ENCODE peak calls at places on chromosomes 11 and 22, in five cellular contexts. W, M, U, C and F are unnamed samples.
A peak's percentile ranks its signal among the peaks of the same experiment; 100 is the strongest.

GRCh38 chr22:47168900-47169800 is 406.7 kb downstream of the TBC1D22A start:
- DNase-seq in W (no peak), M (no peak), U (no peak), C (peak; percentile 9), F (peak; percentile 5)

GRCh38 chr22:44351685-44352377 is 39.1 kb upstream of the SHISAL1 start:
- DNase-seq in W (peak; percentile 82), M (no peak), U (peak; percentile 77), C (no peak), F (no peak)

GRCh38 chr11:77142091-77142975 is 14.3 kb downstream of the MYO7A start:
- DNase-seq in W (no peak), M (no peak), U (no peak), C (no peak), F (no peak)

GRCh38 chr11:49995559-49995958 is 13.2 kb upstream of the OR4C12 start:
- DNase-seq in W (peak; percentile 16), M (no peak), U (peak; percentile 44), C (no peak), F (peak; percentile 27)

GRCh38 chr11:86182976-86183584 is 61.5 kb upstream of the EED start:
- DNase-seq in W (peak; percentile 64), M (no peak), U (peak; percentile 98), C (no peak), F (no peak)

GRCh38 chr22:24512043-24512442 is 16.9 kb downstream of the UPB1 start:
- DNase-seq in W (no peak), M (no peak), U (no peak), C (no peak), F (no peak)

GRCh38 chr11:58742140-58742539 is 10.4 kb upstream of the GLYAT start:
- DNase-seq in W (no peak), M (no peak), U (no peak), C (no peak), F (no peak)

GRCh38 chr11:63240098-63240497 is 3.3 kb downstream of the SLC22A25 start:
- DNase-seq in W (no peak), M (no peak), U (peak; percentile 70), C (no peak), F (no peak)

GRCh38 chr22:44368611-44369010 is 55.9 kb upstream of the SHISAL1 start:
- DNase-seq in W (no peak), M (no peak), U (no peak), C (peak; percentile 4), F (no peak)

GRCh38 chr11:78349114-78349513 is 68.5 kb downstream of the GAB2 start:
- DNase-seq in W (no peak), M (no peak), U (no peak), C (no peak), F (no peak)

GRCh38 chr22:35601743-35602633 is 15.1 kb downstream of the MB start:
- DNase-seq in W (peak; percentile 57), M (no peak), U (peak; percentile 93), C (peak; percentile 70), F (peak; percentile 31)

GRCh38 chr11:105699203-105699602 is 89.3 kb downstream of the GRIA4 start:
- DNase-seq in W (no peak), M (no peak), U (no peak), C (no peak), F (no peak)

GRCh38 chr22:39290724-39291161 is 28.7 kb downstream of the RPL3 start:
- DNase-seq in W (peak; percentile 75), M (no peak), U (peak; percentile 51), C (peak; percentile 79), F (peak; percentile 78)

GRCh38 chr11:36295926-36296325 is at the start of gene PRR5L:
- DNase-seq in W (no peak), M (no peak), U (no peak), C (no peak), F (no peak)

GRCh38 chr22:23243006-23243573 is 62.8 kb downstream of the BCR start:
- DNase-seq in W (peak; percentile 54), M (peak; percentile 72), U (no peak), C (no peak), F (no peak)

GRCh38 chr11:120147094-120147949 is 9.4 kb upstream of the TRIM29 start:
- DNase-seq in W (peak; percentile 5), M (no peak), U (no peak), C (no peak), F (no peak)

GRCh38 chr11:17686185-17686980 is 33.0 kb upstream of the MYOD1 start:
- DNase-seq in W (no peak), M (peak; percentile 9), U (no peak), C (peak; percentile 67), F (no peak)
- H3K4me3 ChIP-seq in W (no peak overlapping the region), M (no peak overlapping the region), U (no peak overlapping the region), C (no peak overlapping the region), F (no peak overlapping the region)

GRCh38 chr11:67406420-67406968 is 2.6 kb downstream of the TBC1D10C start:
- DNase-seq in W (no peak), M (no peak), U (no peak), C (no peak), F (no peak)
- H3K4me3 ChIP-seq in W (no peak overlapping the region), M (no peak overlapping the region), U (no peak overlapping the region), C (no peak overlapping the region), F (no peak overlapping the region)

GRCh38 chr11:65499713-65500261 is 942 bp downstream of the MALAT1 start:
- DNase-seq in W (no peak), M (no peak), U (no peak), C (no peak), F (no peak)
- H3K4me3 ChIP-seq in W (peak overlapping the region; percentile 74), M (peak overlapping the region; percentile 72), U (peak overlapping the region; percentile 50), C (peak overlapping the region; percentile 92), F (peak overlapping the region; percentile 71)

GRCh38 chr11:131744847-131745246 is 374.4 kb downstream of the NTM start:
- DNase-seq in W (no peak), M (no peak), U (peak; percentile 27), C (no peak), F (no peak)
- H3K4me3 ChIP-seq in W (no peak overlapping the region), M (no peak overlapping the region), U (no peak overlapping the region), C (no peak overlapping the region), F (no peak overlapping the region)

DNA sequence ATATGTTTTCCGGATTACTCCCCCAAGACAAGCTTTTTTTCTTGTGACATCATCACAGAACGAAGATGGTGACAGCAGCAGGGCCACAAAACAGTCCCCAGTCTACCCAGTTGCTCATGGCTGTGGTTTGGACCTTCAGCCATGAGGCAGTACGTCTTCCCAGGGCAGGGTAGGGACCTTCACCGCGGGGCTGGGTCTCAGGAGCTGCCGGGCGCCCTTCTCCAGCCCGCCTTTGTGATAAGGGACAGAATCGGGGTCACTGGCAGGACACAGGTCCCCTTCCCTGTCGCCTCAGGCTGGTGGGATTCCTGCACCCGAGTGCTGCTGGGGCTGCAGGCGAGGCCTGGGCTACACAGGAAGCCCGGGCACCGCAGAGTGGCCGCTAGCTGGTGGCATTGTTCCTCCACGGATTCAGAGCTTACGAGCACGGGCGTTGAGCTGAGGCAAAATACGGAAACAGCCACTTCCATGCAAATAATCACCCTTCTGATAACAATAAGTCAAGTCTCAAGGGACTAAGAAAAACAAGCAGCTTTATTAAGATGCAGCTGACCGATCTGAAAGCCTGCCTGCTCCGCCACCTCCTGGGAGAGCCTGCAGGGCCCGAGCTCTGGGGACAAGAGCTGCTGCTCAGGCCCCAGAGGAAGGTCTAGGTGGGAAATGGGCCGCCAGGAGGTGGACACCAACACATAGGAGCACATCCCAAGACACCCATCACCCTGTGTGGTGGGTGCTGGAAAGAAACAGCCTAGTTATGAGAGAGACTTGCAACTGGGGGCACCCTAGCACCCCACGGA is 12.3 kb downstream of the TBX1 start:
- DNase-seq in W (no peak), M (no peak), U (no peak), C (peak; percentile 5), F (no peak)
- H3K4me3 ChIP-seq in W (no peak overlapping the region), M (no peak overlapping the region), U (no peak overlapping the region), C (no peak overlapping the region), F (no peak overlapping the region)

GRCh38 chr22:41904450-41905410 is 10.1 kb downstream of the SHISA8 start:
- DNase-seq in W (no peak), M (no peak), U (no peak), C (no peak), F (no peak)

GRCh38 chr22:41900652-41901312 is 14.1 kb downstream of the SHISA8 start:
- DNase-seq in W (no peak), M (no peak), U (no peak), C (no peak), F (no peak)

GRCh38 chr22:41899992-41900651 is 14.8 kb downstream of the SHISA8 start:
- DNase-seq in W (no peak), M (no peak), U (no peak), C (no peak), F (no peak)

GRCh38 chr22:41902932-41903421 is 11.9 kb downstream of the SHISA8 start:
- DNase-seq in W (no peak), M (no peak), U (no peak), C (peak; percentile 64), F (no peak)

DNA sequence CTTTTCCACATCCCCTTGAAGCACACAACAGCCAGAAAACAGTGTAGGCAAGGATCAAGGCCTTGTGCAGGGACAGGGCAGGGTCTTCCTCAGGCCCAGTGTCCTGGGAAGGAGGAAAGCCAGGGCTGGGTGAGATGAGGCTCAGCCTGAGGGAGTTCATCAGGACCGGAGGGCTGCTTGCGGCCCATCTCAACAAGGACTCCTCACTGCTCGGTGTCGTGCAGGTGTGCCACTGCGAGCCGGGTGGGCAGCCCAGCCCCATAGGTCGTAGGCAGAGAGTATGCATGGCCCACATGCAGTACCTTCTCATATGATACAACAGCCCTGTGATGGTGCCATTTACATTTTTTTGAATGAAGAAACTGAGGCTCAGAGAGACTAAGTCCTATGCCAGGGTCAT is 12.9 kb downstream of the SHISA8 start:
- DNase-seq in W (no peak), M (no peak), U (no peak), C (no peak), F (no peak)
- H3K4me3 ChIP-seq in W (no peak overlapping the region), M (no peak overlapping the region), U (no peak overlapping the region), C (no peak overlapping the region), F (no peak overlapping the region)

GRCh38 chr11:94401773-94402265 is 600 bp upstream of the GPR83 start:
- DNase-seq in W (no peak), M (peak; percentile 12), U (no peak), C (no peak), F (no peak)

GRCh38 chr11:94402355-94402754 is 1.1 kb upstream of the GPR83 start:
- DNase-seq in W (no peak), M (no peak), U (peak; percentile 43), C (no peak), F (no peak)

GRCh38 chr11:94400839-94401772 is at the start of gene GPR83:
- DNase-seq in W (peak; percentile 29), M (peak; percentile 49), U (no peak), C (no peak), F (no peak)

GRCh38 chr11:94398101-94398500 is 3.1 kb downstream of the GPR83 start:
- DNase-seq in W (no peak), M (no peak), U (no peak), C (no peak), F (no peak)

DNA sequence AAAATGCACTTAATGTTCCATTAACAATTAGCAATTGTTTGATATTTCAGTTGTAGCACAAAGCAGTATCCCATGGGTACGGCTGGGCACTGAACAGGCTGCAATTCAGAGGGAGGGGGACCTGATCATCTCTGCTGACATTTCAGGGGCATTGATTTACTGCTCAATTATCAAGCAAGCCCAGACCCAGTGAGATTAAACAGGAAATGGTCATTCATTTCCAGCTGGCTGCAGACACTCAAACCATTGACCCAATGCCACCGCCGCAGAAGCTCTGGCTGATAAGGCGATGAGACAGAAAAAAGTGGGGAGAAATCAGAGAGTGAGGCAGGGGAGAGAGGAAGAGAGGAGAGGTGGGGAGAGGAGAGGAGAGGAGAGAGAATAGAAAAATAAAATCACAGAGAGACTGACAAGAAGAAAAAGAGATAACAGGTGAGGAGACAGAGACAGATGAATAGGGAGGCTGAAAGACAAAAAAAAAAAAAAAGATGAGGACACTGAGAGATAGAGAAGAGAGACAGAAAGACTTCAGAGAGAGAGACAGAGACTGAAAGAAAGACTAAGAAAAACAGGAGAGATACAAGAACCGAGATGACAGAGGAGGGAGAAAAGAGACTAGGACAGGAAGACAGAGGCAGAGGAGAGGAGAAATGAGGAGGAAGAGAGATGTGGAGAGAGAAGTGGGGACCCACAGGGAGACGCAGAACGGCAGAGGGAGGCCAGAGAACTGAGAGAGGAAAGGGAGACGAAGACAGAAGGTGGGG is 962 bp downstream of the GPR83 start:
- DNase-seq in W (no peak), M (no peak), U (no peak), C (no peak), F (no peak)
- H3K4me3 ChIP-seq in W (no peak overlapping the region), M (no peak overlapping the region), U (no peak overlapping the region), C (no peak overlapping the region), F (no peak overlapping the region)